ENCODE peak calls at places on chromosomes 11 and 22, in seven cellular contexts. Z is psoas muscle; Y is naive thymus-derived CD4-positive, alpha-beta T cell; W is astrocyte; P is sigmoid colon; F is substantia nigra; U is tibial artery. V is an unnamed sample.

GRCh38 chr11:86463955-86464354 is 89.3 kb downstream of the CCDC81 start:
- DNase-seq in Z (no peak), Y (no peak), W (no peak), P (no peak), F (no peak), U (no peak), V (no peak)

GRCh38 chr11:12258451-12258850 is 118.9 kb upstream of the PARVA start:
- DNase-seq in Z (no peak), Y (no peak), W (peak), P (no peak), F (no peak), U (no peak), V (no peak)

GRCh38 chr22:30889268-30889995 is 79.1 kb downstream of the MORC2 start:
- DNase-seq in Z (peak), Y (no peak), W (no peak), P (peak), F (no peak), U (peak), V (no peak)

GRCh38 chr11:19714387-19715363 is 2.0 kb downstream of the NAV2 start:
- DNase-seq in Z (peak), Y (peak), W (peak), P (peak), F (no peak), U (peak), V (peak)

GRCh38 chr11:73528877-73529530 is 68.9 kb downstream of the FAM168A start:
- DNase-seq in Z (no peak), Y (no peak), W (no peak), P (no peak), F (no peak), U (no peak), V (peak)

GRCh38 chr11:122637538-122637937 is 18.0 kb upstream of the UBASH3B start:
- DNase-seq in Z (no peak), Y (peak), W (no peak), P (no peak), F (no peak), U (no peak), V (no peak)

GRCh38 chr11:123251656-123252344 is 56.8 kb upstream of the CLMP start:
- DNase-seq in Z (peak), Y (no peak), W (peak), P (peak), F (no peak), U (peak), V (peak)

GRCh38 chr11:95442531-95443050 is 211.6 kb upstream of the SESN3 start:
- DNase-seq in Z (no peak), Y (no peak), W (no peak), P (no peak), F (no peak), U (no peak), V (no peak)

GRCh38 chr22:20428496-20429253 is 8.9 kb downstream of the SCARF2 start:
- DNase-seq in Z (peak), Y (no peak), W (no peak), P (peak), F (no peak), U (no peak), V (no peak)

GRCh38 chr11:95690100-95690499 is 99.5 kb downstream of the FAM76B start:
- DNase-seq in Z (no peak), Y (no peak), W (no peak), P (no peak), F (no peak), U (no peak), V (no peak)

GRCh38 chr22:30470655-30471054 is 1.2 kb downstream of the SEC14L3 start:
- DNase-seq in Z (no peak), Y (no peak), W (no peak), P (no peak), F (no peak), U (no peak), V (no peak)

GRCh38 chr11:111441443-111441842 is 62.4 kb upstream of the POU2AF1 start:
- DNase-seq in Z (no peak), Y (no peak), W (peak), P (peak), F (no peak), U (no peak), V (no peak)

GRCh38 chr11:6388747-6389146 is 1.5 kb upstream of the SMPD1 start:
- DNase-seq in Z (no peak), Y (no peak), W (no peak), P (no peak), F (no peak), U (no peak), V (no peak)
- H3K27ac ChIP-seq in Z (peak), Y (peak), W (no peak), P (peak), F (peak), U (peak), V (peak)

GRCh38 chr22:18044548-18045271 is 20.3 kb upstream of the MICAL3 start:
- DNase-seq in Z (peak), Y (no peak), W (peak), P (no peak), F (peak), U (no peak), V (peak)

GRCh38 chr22:18050065-18050464 is 25.7 kb upstream of the MICAL3 start:
- DNase-seq in Z (no peak), Y (no peak), W (no peak), P (no peak), F (no peak), U (no peak), V (no peak)

GRCh38 chr22:18048041-18048440 is 23.7 kb upstream of the MICAL3 start:
- DNase-seq in Z (no peak), Y (no peak), W (no peak), P (no peak), F (no peak), U (no peak), V (no peak)

GRCh38 chr22:18045794-18046193 is 21.4 kb upstream of the MICAL3 start:
- DNase-seq in Z (no peak), Y (no peak), W (no peak), P (no peak), F (no peak), U (no peak), V (no peak)

GRCh38 chr22:18048441-18048898 is 24.1 kb upstream of the MICAL3 start:
- DNase-seq in Z (peak), Y (no peak), W (no peak), P (peak), F (no peak), U (no peak), V (no peak)
- H3K27ac ChIP-seq in Z (peak), Y (no peak), W (no peak), P (no peak), F (no peak), U (peak), V (no peak)

GRCh38 chr11:63999349-64000025 is 13.2 kb downstream of the OTUB1 start:
- DNase-seq in Z (peak), Y (peak), W (peak), P (peak), F (no peak), U (no peak), V (peak)
- H3K27ac ChIP-seq in Z (no peak), Y (no peak), W (no peak), P (no peak), F (no peak), U (no peak), V (no peak)

GRCh38 chr22:40582063-40582462 is 54.5 kb downstream of the MRTFA start:
- DNase-seq in Z (no peak), Y (no peak), W (no peak), P (no peak), F (no peak), U (no peak), V (no peak)

GRCh38 chr22:40578171-40578570 is 58.3 kb downstream of the MRTFA start:
- DNase-seq in Z (no peak), Y (peak), W (no peak), P (no peak), F (no peak), U (no peak), V (no peak)

GRCh38 chr22:40583058-40583741 is 53.3 kb downstream of the MRTFA start:
- DNase-seq in Z (no peak), Y (no peak), W (no peak), P (no peak), F (no peak), U (no peak), V (no peak)

GRCh38 chr22:40585205-40585778 is 51.2 kb downstream of the MRTFA start:
- DNase-seq in Z (no peak), Y (no peak), W (no peak), P (no peak), F (no peak), U (no peak), V (no peak)

DNA sequence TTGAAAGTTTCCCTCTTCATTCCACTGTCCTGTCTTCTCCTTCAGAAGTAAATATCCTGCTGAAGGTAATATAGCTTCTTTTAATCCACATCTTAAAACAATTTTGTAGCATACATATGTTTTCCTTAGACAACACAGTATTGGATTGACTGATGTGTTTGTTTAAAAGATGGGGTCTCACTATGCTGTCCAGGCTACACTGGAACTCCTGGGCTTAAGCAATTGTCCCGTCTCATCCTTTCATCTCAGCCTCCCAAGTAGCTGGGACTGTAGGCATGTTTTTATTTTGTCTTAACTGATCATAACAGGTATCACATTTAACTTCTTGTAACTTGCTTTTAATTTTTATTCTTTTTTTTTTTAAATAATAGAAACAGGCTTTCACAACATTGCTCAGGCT is 55.9 kb downstream of the MRTFA start:
- DNase-seq in Z (no peak), Y (no peak), W (no peak), P (no peak), F (no peak), U (no peak), V (no peak)
- H3K27ac ChIP-seq in Z (no peak), Y (no peak), W (no peak), P (no peak), F (no peak), U (no peak), V (no peak)

DNA sequence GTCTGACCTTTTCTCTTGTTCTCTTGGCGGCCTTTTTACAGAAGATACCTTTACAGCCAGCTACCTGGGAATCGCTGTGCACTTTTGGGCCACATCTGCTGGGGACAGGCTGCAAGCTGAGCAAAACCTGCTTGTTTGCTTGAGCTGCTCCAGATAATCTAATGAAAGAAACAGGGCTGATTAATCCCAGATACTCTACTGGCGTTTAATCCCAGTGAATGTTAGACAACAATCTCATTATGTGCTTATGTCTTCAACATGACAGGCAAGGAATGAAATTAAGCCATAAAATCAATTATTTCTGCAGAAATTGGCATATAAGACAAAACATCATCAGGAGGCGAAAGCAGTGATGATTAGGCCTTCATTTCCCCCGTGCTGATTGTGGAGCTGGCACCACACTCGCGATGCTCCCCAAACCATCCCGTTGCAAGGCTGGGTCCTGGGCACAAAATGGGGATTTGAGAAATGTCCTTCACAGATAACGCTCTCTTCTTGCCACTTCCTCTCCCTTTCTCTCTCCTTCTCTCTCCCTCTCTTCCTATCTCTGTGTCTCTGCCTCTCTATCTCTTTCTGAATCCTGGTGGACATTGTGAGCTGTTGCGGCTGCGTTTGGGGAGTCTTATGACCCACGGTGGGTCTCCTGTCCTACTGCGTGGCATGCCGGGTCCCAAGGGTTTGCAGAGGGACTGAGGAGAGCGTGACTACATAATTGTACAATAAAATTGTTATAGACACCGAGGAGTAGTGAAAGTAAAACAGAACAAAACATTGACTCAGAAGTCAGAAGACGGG is 1053.9 kb downstream of the TBC1D22A start:
- DNase-seq in Z (no peak), Y (no peak), W (no peak), P (no peak), F (no peak), U (no peak), V (no peak)
- H3K27ac ChIP-seq in Z (no peak), Y (no peak), W (no peak), P (no peak), F (no peak), U (no peak), V (no peak)

DNA sequence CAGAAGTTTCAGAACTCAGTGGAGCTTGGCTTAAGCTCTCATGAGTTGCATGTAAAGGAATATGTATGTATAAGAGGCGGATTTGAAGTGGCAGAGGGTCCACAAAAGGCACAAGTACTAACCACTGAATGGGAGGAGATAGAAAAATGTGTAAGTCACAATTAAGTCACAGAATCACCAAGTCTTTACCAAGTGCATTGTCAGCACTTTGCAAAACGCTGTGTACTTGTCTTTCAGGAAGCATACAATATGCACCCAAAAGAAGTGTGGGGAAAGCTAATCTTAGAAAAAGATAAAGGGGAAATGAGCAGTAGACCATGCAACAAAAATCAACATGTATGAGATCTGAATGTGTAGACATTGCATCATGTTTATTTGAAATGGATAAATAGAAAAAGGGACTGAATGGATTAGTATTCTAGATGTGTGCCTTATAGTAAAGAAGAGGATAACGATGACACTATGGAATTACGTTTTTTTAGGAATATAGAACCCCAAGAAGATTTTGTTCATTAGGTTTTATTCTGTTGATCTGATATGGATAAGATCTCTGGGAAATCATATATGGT is 4.5 kb downstream of the CNTF start:
- DNase-seq in Z (no peak), Y (no peak), W (peak), P (no peak), F (no peak), U (no peak), V (no peak)
- H3K27ac ChIP-seq in Z (peak), Y (no peak), W (peak), P (peak), F (no peak), U (no peak), V (no peak)

V was measured in body of pancreas.